ENCODE peak calls at places on chromosome 12, in eight cellular contexts. One of them, this sample, is unnamed.

GRCh38 chr12:11726659-11727058 is 77.2 kb downstream of the ETV6 start:
- DNase-seq in GM13976: no peak
- DNase-seq in anterior cingulate cortex: no peak
- DNase-seq in NCI-H2029: no peak
- DNase-seq in mammary epithelial cell: no peak
- DNase-seq in kidney epithelial cell: no peak
- DNase-seq in germinal center: no peak
- DNase-seq in fibroblast of the aortic adventitia: no peak
- DNase-seq in this sample: no peak

GRCh38 chr12:65152012-65152411 is 17.4 kb upstream of the LEMD3 start:
- DNase-seq in GM13976: no peak
- DNase-seq in NCI-H2029: no peak
- DNase-seq in fibroblast of the aortic adventitia: no peak
- DNase-seq in anterior cingulate cortex: no peak
- DNase-seq in germinal center: no peak
- DNase-seq in kidney epithelial cell: peak; percentile 29
- DNase-seq in mammary epithelial cell: peak; percentile 69
- DNase-seq in this sample: no peak

GRCh38 chr12:1204581-1205121 is 213.6 kb downstream of the ERC1 start:
- DNase-seq in anterior cingulate cortex: no peak
- DNase-seq in GM13976: peak; percentile 47
- DNase-seq in fibroblast of the aortic adventitia: peak; percentile 61
- DNase-seq in mammary epithelial cell: peak; percentile 30
- DNase-seq in NCI-H2029: no peak
- DNase-seq in kidney epithelial cell: no peak
- DNase-seq in germinal center: peak; percentile 34
- DNase-seq in this sample: no peak

GRCh38 chr12:119696943-119697342 is 29.0 kb downstream of the PRKAB1 start:
- DNase-seq in germinal center: no peak
- DNase-seq in GM13976: no peak
- DNase-seq in mammary epithelial cell: no peak
- DNase-seq in NCI-H2029: no peak
- DNase-seq in anterior cingulate cortex: no peak
- DNase-seq in kidney epithelial cell: no peak
- DNase-seq in fibroblast of the aortic adventitia: no peak
- DNase-seq in this sample: no peak

GRCh38 chr12:119683816-119684215 is 15.9 kb downstream of the PRKAB1 start:
- DNase-seq in mammary epithelial cell: no peak
- DNase-seq in NCI-H2029: no peak
- DNase-seq in anterior cingulate cortex: no peak
- DNase-seq in GM13976: no peak
- DNase-seq in germinal center: no peak
- DNase-seq in fibroblast of the aortic adventitia: no peak
- DNase-seq in kidney epithelial cell: no peak
- DNase-seq in this sample: no peak

GRCh38 chr12:80763874-80764273 is 47.2 kb downstream of the MYF5 start:
- DNase-seq in kidney epithelial cell: no peak
- DNase-seq in anterior cingulate cortex: no peak
- DNase-seq in fibroblast of the aortic adventitia: peak; percentile 80
- DNase-seq in germinal center: peak; percentile 2
- DNase-seq in NCI-H2029: peak; percentile 0
- DNase-seq in mammary epithelial cell: peak; percentile 16
- DNase-seq in GM13976: no peak
- DNase-seq in this sample: no peak

GRCh38 chr12:16136206-16136605 is 141.3 kb downstream of the SLC15A5 start:
- DNase-seq in NCI-H2029: no peak
- DNase-seq in kidney epithelial cell: no peak
- DNase-seq in mammary epithelial cell: no peak
- DNase-seq in anterior cingulate cortex: no peak
- DNase-seq in fibroblast of the aortic adventitia: no peak
- DNase-seq in GM13976: no peak
- DNase-seq in germinal center: no peak
- DNase-seq in this sample: no peak

GRCh38 chr12:91467686-91468085 is 285.1 kb upstream of the DCN start:
- DNase-seq in germinal center: no peak
- DNase-seq in anterior cingulate cortex: no peak
- DNase-seq in GM13976: no peak
- DNase-seq in fibroblast of the aortic adventitia: no peak
- DNase-seq in mammary epithelial cell: no peak
- DNase-seq in kidney epithelial cell: no peak
- DNase-seq in NCI-H2029: no peak
- DNase-seq in this sample: no peak

GRCh38 chr12:57836442-57837375 is 9.8 kb downstream of the CTDSP2 start:
- DNase-seq in NCI-H2029: peak; percentile 89
- DNase-seq in fibroblast of the aortic adventitia: peak; percentile 88
- DNase-seq in mammary epithelial cell: peak; percentile 61
- DNase-seq in kidney epithelial cell: no peak
- DNase-seq in germinal center: peak; percentile 60
- DNase-seq in anterior cingulate cortex: peak; percentile 13
- DNase-seq in GM13976: peak; percentile 71
- DNase-seq in this sample: no peak

GRCh38 chr12:25793196-25793595 is 165.3 kb upstream of the RASSF8 start:
- DNase-seq in anterior cingulate cortex: no peak
- DNase-seq in GM13976: no peak
- DNase-seq in NCI-H2029: no peak
- DNase-seq in mammary epithelial cell: no peak
- DNase-seq in kidney epithelial cell: no peak
- DNase-seq in fibroblast of the aortic adventitia: no peak
- DNase-seq in germinal center: no peak
- DNase-seq in this sample: no peak

GRCh38 chr12:64946132-64946829 is 121.8 kb downstream of the TBC1D30 start:
- DNase-seq in mammary epithelial cell: no peak
- DNase-seq in NCI-H2029: peak; percentile 99
- DNase-seq in fibroblast of the aortic adventitia: peak; percentile 53
- DNase-seq in kidney epithelial cell: no peak
- DNase-seq in GM13976: no peak
- DNase-seq in anterior cingulate cortex: peak; percentile 64
- DNase-seq in germinal center: no peak
- DNase-seq in this sample: peak; percentile 81